ENCODE peak calls at places on chromosomes 4 and X, in ten cellular contexts. X is GM10248, P is HepG2, B is mesendoderm, D is HEK293T, I is AML-193, O is SK-N-SH, W is Daoy, S is WTC11, Y is coronary artery. T is an unnamed sample.

GRCh38 chr4:16056681-16057400 is 27.0 kb downstream of the PROM1 start:
- DNase-seq in X (no peak), P (no peak), B (no peak), D (peak; percentile 27), I (no peak), O (peak; percentile 68), W (no peak), S (no peak), Y (no peak), T (no peak)

GRCh38 chr4:26468283-26468949 is 21.9 kb downstream of the CCKAR start:
- DNase-seq in X (no peak), P (no peak), B (no peak), D (no peak), I (no peak), O (no peak), W (no peak), S (no peak), Y (peak; percentile 3), T (no peak)

GRCh38 chr4:7656244-7656800 is 221.6 kb upstream of the PSAPL1 start:
- DNase-seq in X (no peak), P (no peak), B (no peak), D (no peak), I (no peak), O (no peak), W (no peak), S (no peak), Y (no peak), T (no peak)

GRCh38 chr4:176981074-176981473 is 188.4 kb upstream of the VEGFC start:
- DNase-seq in X (no peak), P (no peak), B (no peak), D (no peak), I (peak; percentile 1), O (no peak), W (no peak), S (no peak), Y (no peak), T (no peak)

GRCh38 chrX:9340619-9341304 is 124.1 kb upstream of the TBL1X start:
- DNase-seq in X (peak; percentile 30), P (no peak), B (peak; percentile 47), D (no peak), I (peak; percentile 56), O (peak; percentile 12), W (no peak), S (no peak), Y (no peak), T (no peak)

GRCh38 chrX:119008122-119008744 is 33.8 kb downstream of the LONRF3 start:
- DNase-seq in X (peak; percentile 40), P (peak; percentile 6), B (peak; percentile 49), D (peak; percentile 71), I (peak; percentile 37), O (peak; percentile 43), W (peak; percentile 1), S (peak; percentile 44), Y (no peak), T (no peak)

GRCh38 chrX:16022580-16023170 is 100.7 kb upstream of the GRPR start:
- DNase-seq in X (no peak), P (no peak), B (no peak), D (no peak), I (no peak), O (no peak), W (peak; percentile 46), S (no peak), Y (no peak), T (peak; percentile 55)

GRCh38 chr4:244471-244870 is 60.8 kb downstream of the ZNF732 start:
- DNase-seq in X (peak; percentile 13), P (peak; percentile 21), B (peak; percentile 64), D (peak; percentile 15), I (peak; percentile 45), O (no peak), W (peak; percentile 17), S (peak; percentile 59), Y (no peak), T (no peak)

GRCh38 chr4:634599-634985 is 9.2 kb downstream of the PDE6B start:
- DNase-seq in X (no peak), P (no peak), B (no peak), D (no peak), I (no peak), O (no peak), W (no peak), S (peak; percentile 5), Y (no peak), T (no peak)

GRCh38 chr4:140789752-140790151 is 33.6 kb upstream of the TBC1D9 start:
- DNase-seq in X (peak; percentile 24), P (no peak), B (no peak), D (no peak), I (peak; percentile 19), O (no peak), W (peak; percentile 14), S (no peak), Y (no peak), T (no peak)

GRCh38 chr4:57639566-57640328 is 529.6 kb upstream of the IGFBP7 start:
- DNase-seq in X (no peak), P (no peak), B (peak; percentile 5), D (no peak), I (no peak), O (no peak), W (no peak), S (peak; percentile 9), Y (no peak), T (peak; percentile 1)

GRCh38 chr4:53717064-53717549 is 125.8 kb upstream of the LNX1 start:
- DNase-seq in X (no peak), P (no peak), B (no peak), D (no peak), I (no peak), O (no peak), W (no peak), S (no peak), Y (no peak), T (no peak)

T was measured in Caki2.